ENCODE peak calls at places on chromosomes 16 and 17, in six cellular contexts. L is HCT116; I is CD4-positive, alpha-beta memory T cell; E is AG04450; M is MM.1S; P is GM23248. O is an unnamed sample.

GRCh38 chr16:26905336-26905735 is 161.4 kb upstream of the C16orf82 start:
- DNase-seq in P (peak; percentile 29), M (no peak), L (no peak), I (no peak), E (peak; percentile 21), O (no peak)

GRCh38 chr17:55806745-55807466 is 56.1 kb downstream of the PCTP start:
- DNase-seq in I (no peak), M (no peak), E (no peak), L (no peak), P (no peak), O (no peak)

GRCh38 chr17:47720754-47721533 is 12.1 kb upstream of the TBX21 start:
- DNase-seq in L (peak; percentile 24), M (no peak), I (peak; percentile 94), E (no peak), P (peak; percentile 78), O (peak; percentile 42)

GRCh38 chr17:44587339-44587738 is 30.1 kb downstream of the FZD2 start:
- DNase-seq in E (peak; percentile 49), I (no peak), M (no peak), P (peak; percentile 94), L (peak; percentile 51), O (no peak)

GRCh38 chr17:67211742-67212141 is 33.3 kb downstream of the HELZ start:
- DNase-seq in E (no peak), I (no peak), M (no peak), P (peak; percentile 59), L (no peak), O (no peak)

GRCh38 chr17:74325743-74326379 is at the start of gene KIF19:
- DNase-seq in L (no peak), M (peak; percentile 39), P (peak; percentile 35), I (peak; percentile 56), E (no peak), O (peak; percentile 50)

GRCh38 chr16:13021996-13022395 is 120.6 kb downstream of the SHISA9 start:
- DNase-seq in P (no peak), E (no peak), M (no peak), I (no peak), L (no peak), O (no peak)

GRCh38 chr17:13288248-13288647 is 270.4 kb upstream of the ELAC2 start:
- DNase-seq in I (no peak), M (no peak), E (no peak), P (no peak), L (no peak), O (no peak)

GRCh38 chr17:47841488-47842308 is 625 bp upstream of the SCRN2 start:
- DNase-seq in P (no peak), M (peak; percentile 53), L (no peak), I (no peak), E (no peak), O (no peak)

GRCh38 chr16:57601801-57602478 is 26.5 kb upstream of the ADGRG1 start:
- DNase-seq in P (no peak), M (peak; percentile 91), E (no peak), I (peak; percentile 77), L (no peak), O (no peak)

GRCh38 chr16:30499284-30499683 is 26.7 kb downstream of the ITGAL start:
- DNase-seq in P (no peak), E (no peak), L (no peak), I (no peak), M (no peak), O (no peak)

GRCh38 chr16:49643429-49644142 is 212.3 kb downstream of the ZNF423 start:
- DNase-seq in P (peak; percentile 81), M (no peak), I (no peak), E (no peak), L (no peak), O (no peak)

GRCh38 chr17:43880420-43880991 is 26.8 kb downstream of the MPP2 start:
- DNase-seq in E (no peak), P (peak; percentile 30), L (peak; percentile 22), M (peak; percentile 35), I (peak; percentile 57), O (no peak)

GRCh38 chr17:21463204-21463661 is 87.1 kb downstream of the KCNJ12 start:
- DNase-seq in P (no peak), M (no peak), I (no peak), E (no peak), L (no peak), O (no peak)

GRCh38 chr16:47905771-47906170 is 250.0 kb downstream of the ABCC12 start:
- DNase-seq in I (no peak), E (no peak), P (peak; percentile 26), M (no peak), L (no peak), O (no peak)

GRCh38 chr17:37802712-37803416 is 58.0 kb upstream of the HNF1B start:
- DNase-seq in I (no peak), E (no peak), M (no peak), L (no peak), P (peak; percentile 71), O (no peak)

GRCh38 chr16:57507414-57508083 is 21.3 kb upstream of the DOK4 start:
- DNase-seq in M (no peak), L (no peak), I (no peak), P (no peak), E (no peak), O (no peak)

GRCh38 chr17:4948997-4949320 is 629 bp upstream of the PFN1 start:
- DNase-seq in P (peak; percentile 95), L (peak; percentile 64), M (peak; percentile 90), E (no peak), I (peak; percentile 82), O (peak; percentile 62)

GRCh38 chr17:42117397-42118125 is 3.6 kb downstream of the KAT2A start:
- DNase-seq in E (no peak), P (no peak), I (no peak), L (no peak), M (no peak), O (no peak)

GRCh38 chr17:2087597-2088211 is 32.8 kb downstream of the HIC1 start:
- DNase-seq in E (no peak), M (peak; percentile 38), P (peak; percentile 54), I (peak; percentile 78), L (no peak), O (no peak)

GRCh38 chr17:78924481-78925151 is 571 bp downstream of the TIMP2 start:
- DNase-seq in P (peak; percentile 67), L (no peak), I (no peak), E (no peak), M (peak; percentile 30), O (no peak)

GRCh38 chr16:67470314-67470713 is 10.6 kb downstream of the ATP6V0D1 start:
- DNase-seq in E (no peak), M (no peak), I (no peak), L (no peak), P (no peak), O (no peak)

GRCh38 chr17:44223574-44224046 is 4.1 kb upstream of the UBTF start:
- DNase-seq in M (no peak), L (no peak), E (no peak), I (no peak), P (peak; percentile 61), O (no peak)

GRCh38 chr17:57875109-57876022 is 25.5 kb upstream of the MRPS23 start:
- DNase-seq in M (peak; percentile 88), I (no peak), E (peak; percentile 97), L (peak; percentile 90), P (peak; percentile 98), O (no peak)

GRCh38 chr17:53118948-53119347 is 703.8 kb upstream of the KIF2B start:
- DNase-seq in M (peak; percentile 78), P (no peak), L (no peak), E (no peak), I (no peak), O (no peak)

GRCh38 chr16:70460737-70461261 is 6.4 kb downstream of the FCSK start:
- DNase-seq in I (no peak), E (no peak), L (no peak), M (no peak), P (peak; percentile 34), O (no peak)

GRCh38 chr16:35599429-35600165 is 2140.2 kb downstream of the TP53TG3F start:
- DNase-seq in L (no peak), P (no peak), M (no peak), I (no peak), E (no peak), O (no peak)
- H3K9me3 ChIP-seq in L (no peaks in the 10 kb centered on the region), P (no peaks in the 10 kb centered on the region), M (no peaks in the 10 kb centered on the region), I (no peaks in the 10 kb centered on the region), E (peaks cover 18% of the 10 kb centered on the region), O (no peaks in the 10 kb centered on the region)

GRCh38 chr17:22704674-22705073 is 1012.4 kb downstream of the KCNJ18 start:
- DNase-seq in L (no peak), E (no peak), M (no peak), P (peak; percentile 4), I (no peak), O (no peak)
- H3K9me3 ChIP-seq in L (peaks cover 5% of the 10 kb centered on the region), E (peaks cover 37% of the 10 kb centered on the region), M (no peaks in the 10 kb centered on the region), P (no peaks in the 10 kb centered on the region), I (no peaks in the 10 kb centered on the region), O (no peaks in the 10 kb centered on the region)

DNA sequence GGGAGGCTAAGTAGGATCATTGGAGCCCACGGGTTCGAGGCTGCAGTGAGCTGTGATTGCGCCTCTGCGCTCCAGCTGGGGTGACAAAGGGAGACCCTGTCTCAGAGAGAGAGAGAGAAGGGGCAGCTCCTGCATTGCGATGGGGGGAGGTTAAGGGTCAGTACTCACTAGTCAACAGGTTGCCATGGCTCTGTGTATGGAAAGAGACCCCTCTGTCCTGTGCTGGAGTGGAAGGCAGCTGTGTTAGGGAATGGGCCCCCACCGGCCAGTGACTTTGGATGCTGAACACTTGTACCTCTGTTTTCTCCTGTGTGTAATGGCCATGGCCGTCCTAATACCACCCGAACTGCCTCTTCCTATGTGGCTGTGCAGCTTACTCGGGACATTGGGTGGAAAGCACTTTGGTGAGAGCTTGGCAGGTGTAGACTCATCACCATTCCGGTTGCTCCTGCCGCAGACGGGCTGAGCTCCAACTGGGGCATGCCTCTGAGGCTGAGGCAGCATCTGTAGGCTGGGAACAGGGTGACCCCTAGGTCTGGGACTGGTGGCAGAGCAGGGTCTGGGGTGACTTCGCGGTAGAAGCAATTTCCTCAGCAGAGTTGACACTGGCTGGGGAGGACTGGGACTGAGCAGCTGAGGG is 184.3 kb downstream of the NTN1 start:
- DNase-seq in E (no peak), L (no peak), P (no peak), M (no peak), I (no peak), O (no peak)
- H3K9me3 ChIP-seq in E (no peaks in the 10 kb centered on the region), L (no peaks in the 10 kb centered on the region), P (no peaks in the 10 kb centered on the region), M (no peaks in the 10 kb centered on the region), I (no peaks in the 10 kb centered on the region), O (no peaks in the 10 kb centered on the region)

DNA sequence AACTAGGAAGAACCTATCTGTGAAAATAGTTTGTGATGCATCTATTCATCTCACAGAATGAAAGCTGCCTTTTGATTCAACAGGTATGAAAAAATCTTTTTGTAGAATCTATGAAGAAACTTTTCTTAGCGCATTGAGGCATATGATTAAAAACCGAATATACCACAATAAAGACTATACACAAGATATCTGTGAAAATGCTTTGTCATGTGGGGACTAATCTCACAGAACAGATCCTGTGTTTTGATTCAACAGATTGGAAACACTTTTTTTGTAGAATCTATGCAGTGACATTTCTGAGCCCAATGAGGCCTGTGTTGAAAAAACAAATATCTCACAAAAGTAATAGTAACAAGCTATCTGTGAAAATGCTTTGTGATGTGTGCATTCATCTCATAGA is 2247.5 kb downstream of the TP53TG3F start:
- DNase-seq in L (no peak), E (no peak), M (no peak), I (no peak), P (no peak), O (no peak)
- H3K9me3 ChIP-seq in L (peaks cover 5% of the 10 kb centered on the region), E (peaks cover 7% of the 10 kb centered on the region), M (no peaks in the 10 kb centered on the region), I (no peaks in the 10 kb centered on the region), P (no peaks in the 10 kb centered on the region), O (no peaks in the 10 kb centered on the region)

O was measured in T-helper 17 cell.